ENCODE peak calls at places on chromosomes 4 and X, in six cellular contexts. One of them, this sample, is unnamed. For H3K4me1, the result is how much of the 10 kb centered on the place peaks cover.

GRCh38 chr4:8907596-8908205 is 36.1 kb upstream of the HMX1 start:
- DNase-seq in trophoblast cell: no peak
- DNase-seq in NT2/D1: no peak
- DNase-seq in PC-3: no peak
- DNase-seq in HCT116: no peak
- DNase-seq in K562: no peak
- DNase-seq in this sample: no peak

GRCh38 chrX:16882188-16882587 is 12.0 kb upstream of the RBBP7 start:
- DNase-seq in HCT116: no peak
- DNase-seq in trophoblast cell: peak
- DNase-seq in PC-3: peak
- DNase-seq in NT2/D1: no peak
- DNase-seq in K562: no peak
- DNase-seq in this sample: peak

GRCh38 chr4:109046549-109047171 is 255.8 kb downstream of the COL25A1 start:
- DNase-seq in PC-3: no peak
- DNase-seq in K562: no peak
- DNase-seq in NT2/D1: no peak
- DNase-seq in trophoblast cell: no peak
- DNase-seq in HCT116: no peak
- DNase-seq in this sample: peak

GRCh38 chrX:148380614-148381561 is 119.5 kb upstream of the AFF2 start:
- DNase-seq in trophoblast cell: peak
- DNase-seq in NT2/D1: no peak
- DNase-seq in PC-3: no peak
- DNase-seq in HCT116: no peak
- DNase-seq in K562: no peak
- DNase-seq in this sample: no peak

GRCh38 chr4:139783761-139784484 is 118.3 kb downstream of the MGST2 start:
- DNase-seq in PC-3: no peak
- DNase-seq in K562: no peak
- DNase-seq in trophoblast cell: peak
- DNase-seq in NT2/D1: no peak
- DNase-seq in HCT116: no peak
- DNase-seq in this sample: no peak

GRCh38 chr4:126915999-126916625 is 716.6 kb upstream of the INTU start:
- DNase-seq in HCT116: no peak
- DNase-seq in PC-3: no peak
- DNase-seq in trophoblast cell: no peak
- DNase-seq in K562: no peak
- DNase-seq in NT2/D1: no peak
- DNase-seq in this sample: peak

GRCh38 chrX:45602151-45602550 is 401.5 kb upstream of the DIPK2B start:
- DNase-seq in K562: no peak
- DNase-seq in HCT116: no peak
- DNase-seq in trophoblast cell: no peak
- DNase-seq in PC-3: no peak
- DNase-seq in NT2/D1: no peak
- DNase-seq in this sample: peak

GRCh38 chrX:8873102-8873501 is 71.9 kb upstream of the FAM9A start:
- DNase-seq in trophoblast cell: no peak
- DNase-seq in NT2/D1: no peak
- DNase-seq in PC-3: no peak
- DNase-seq in HCT116: no peak
- DNase-seq in K562: no peak
- DNase-seq in this sample: no peak

GRCh38 chrX:47145408-47146120 is 543 bp downstream of the RBM10 start:
- DNase-seq in NT2/D1: no peak
- DNase-seq in HCT116: no peak
- DNase-seq in trophoblast cell: no peak
- DNase-seq in PC-3: no peak
- DNase-seq in K562: peak
- DNase-seq in this sample: peak

GRCh38 chr4:32519060-32519459 is 1798.9 kb downstream of the PCDH7 start:
- DNase-seq in K562: no peak
- DNase-seq in HCT116: no peak
- DNase-seq in trophoblast cell: peak
- DNase-seq in NT2/D1: no peak
- DNase-seq in PC-3: no peak
- DNase-seq in this sample: peak

GRCh38 chr4:88953400-88953799 is 103.6 kb downstream of the FAM13A start:
- DNase-seq in NT2/D1: no peak
- DNase-seq in PC-3: no peak
- DNase-seq in K562: no peak
- DNase-seq in trophoblast cell: no peak
- DNase-seq in HCT116: no peak
- DNase-seq in this sample: peak

GRCh38 chr4:122992111-122992510 is 69.7 kb upstream of the NUDT6 start:
- DNase-seq in trophoblast cell: no peak
- DNase-seq in NT2/D1: no peak
- DNase-seq in HCT116: no peak
- DNase-seq in PC-3: peak
- DNase-seq in K562: no peak
- DNase-seq in this sample: no peak

GRCh38 chrX:64205441-64205734 is at the start of gene AMER1:
- DNase-seq in HCT116: no peak
- DNase-seq in NT2/D1: no peak
- DNase-seq in K562: no peak
- DNase-seq in trophoblast cell: peak
- DNase-seq in PC-3: no peak
- DNase-seq in this sample: peak

GRCh38 chrX:134004038-134004437 is 18.6 kb upstream of the GPC3 start:
- DNase-seq in NT2/D1: no peak
- DNase-seq in PC-3: peak
- DNase-seq in trophoblast cell: no peak
- DNase-seq in K562: no peak
- DNase-seq in HCT116: no peak
- DNase-seq in this sample: peak

GRCh38 chr4:183571350-183572076 is 66.7 kb downstream of the ING2 start:
- DNase-seq in PC-3: peak
- DNase-seq in HCT116: no peak
- DNase-seq in trophoblast cell: peak
- DNase-seq in K562: no peak
- DNase-seq in NT2/D1: peak
- DNase-seq in this sample: peak

GRCh38 chrX:155148724-155149537 is 67.3 kb upstream of the VBP1 start:
- DNase-seq in trophoblast cell: no peak
- DNase-seq in HCT116: no peak
- DNase-seq in K562: peak
- DNase-seq in NT2/D1: peak
- DNase-seq in PC-3: peak
- DNase-seq in this sample: peak

GRCh38 chrX:22147942-22148341 is 115.8 kb downstream of the PHEX start:
- DNase-seq in HCT116: no peak
- DNase-seq in PC-3: no peak
- DNase-seq in trophoblast cell: no peak
- DNase-seq in NT2/D1: no peak
- DNase-seq in K562: no peak
- DNase-seq in this sample: no peak

GRCh38 chr4:120921456-120922389 is 803 bp downstream of the PRDM5 start:
- DNase-seq in trophoblast cell: peak
- DNase-seq in PC-3: peak
- DNase-seq in NT2/D1: no peak
- DNase-seq in K562: no peak
- DNase-seq in HCT116: no peak
- DNase-seq in this sample: peak

GRCh38 chr4:186037692-186038658 is 31.0 kb upstream of the TLR3 start:
- DNase-seq in K562: peak
- DNase-seq in NT2/D1: peak
- DNase-seq in trophoblast cell: peak
- DNase-seq in PC-3: peak
- DNase-seq in HCT116: peak
- DNase-seq in this sample: peak

GRCh38 chrX:39065051-39065871 is 264.0 kb downstream of the MID1IP1 start:
- DNase-seq in K562: no peak
- DNase-seq in PC-3: no peak
- DNase-seq in HCT116: no peak
- DNase-seq in trophoblast cell: no peak
- DNase-seq in NT2/D1: peak
- DNase-seq in this sample: no peak

GRCh38 chrX:39063702-39064101 is 262.4 kb downstream of the MID1IP1 start:
- DNase-seq in HCT116: no peak
- DNase-seq in NT2/D1: no peak
- DNase-seq in K562: no peak
- DNase-seq in trophoblast cell: no peak
- DNase-seq in PC-3: no peak
- DNase-seq in this sample: no peak

GRCh38 chrX:39058724-39059123 is 257.5 kb downstream of the MID1IP1 start:
- DNase-seq in K562: no peak
- DNase-seq in PC-3: no peak
- DNase-seq in trophoblast cell: no peak
- DNase-seq in HCT116: no peak
- DNase-seq in NT2/D1: no peak
- DNase-seq in this sample: no peak

GRCh38 chrX:39059866-39060265 is 258.6 kb downstream of the MID1IP1 start:
- DNase-seq in trophoblast cell: no peak
- DNase-seq in PC-3: no peak
- DNase-seq in NT2/D1: no peak
- DNase-seq in HCT116: no peak
- DNase-seq in K562: no peak
- DNase-seq in this sample: no peak

DNA sequence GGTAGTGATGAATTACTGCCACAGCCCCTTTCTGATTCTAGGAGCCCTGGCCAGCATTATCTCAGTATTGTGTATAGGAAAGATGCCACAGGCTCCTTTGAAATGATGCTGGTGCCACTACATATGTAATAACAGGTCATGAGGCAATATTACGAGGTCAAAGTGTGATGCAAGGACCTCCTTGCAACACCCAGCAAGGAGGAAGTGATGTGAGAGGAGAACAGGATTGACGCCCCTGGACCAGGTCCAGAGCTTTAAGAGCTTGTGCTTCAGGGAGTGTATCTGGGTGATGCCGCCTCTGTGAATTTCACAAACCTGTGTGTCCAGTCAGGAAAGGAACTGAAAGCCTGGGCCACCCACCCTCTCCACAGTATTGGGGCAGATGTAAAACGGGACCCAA is 261.8 kb downstream of the MID1IP1 start:
- DNase-seq in K562: no peak
- DNase-seq in trophoblast cell: peak
- DNase-seq in PC-3: peak
- DNase-seq in HCT116: no peak
- DNase-seq in NT2/D1: no peak
- DNase-seq in this sample: no peak
- H3K4me1 ChIP-seq in K562: under half
- H3K4me1 ChIP-seq in trophoblast cell: under half
- H3K4me1 ChIP-seq in PC-3: under half
- H3K4me1 ChIP-seq in HCT116: under half
- H3K4me1 ChIP-seq in NT2/D1: under half
- H3K4me1 ChIP-seq in this sample: under half

GRCh38 chr4:76197971-76198410 is 15.6 kb downstream of the SCARB2 start:
- DNase-seq in K562: no peak
- DNase-seq in trophoblast cell: no peak
- DNase-seq in HCT116: no peak
- DNase-seq in NT2/D1: no peak
- DNase-seq in PC-3: no peak
- DNase-seq in this sample: peak

GRCh38 chr4:76199664-76200211 is 13.9 kb downstream of the SCARB2 start:
- DNase-seq in PC-3: no peak
- DNase-seq in trophoblast cell: no peak
- DNase-seq in NT2/D1: no peak
- DNase-seq in K562: no peak
- DNase-seq in HCT116: no peak
- DNase-seq in this sample: no peak

GRCh38 chr4:76200771-76201224 is 12.8 kb downstream of the SCARB2 start:
- DNase-seq in NT2/D1: no peak
- DNase-seq in HCT116: no peak
- DNase-seq in K562: no peak
- DNase-seq in PC-3: no peak
- DNase-seq in trophoblast cell: peak
- DNase-seq in this sample: no peak

GRCh38 chr4:76197001-76197743 is 16.5 kb downstream of the SCARB2 start:
- DNase-seq in HCT116: no peak
- DNase-seq in PC-3: no peak
- DNase-seq in K562: no peak
- DNase-seq in NT2/D1: no peak
- DNase-seq in trophoblast cell: no peak
- DNase-seq in this sample: peak

DNA sequence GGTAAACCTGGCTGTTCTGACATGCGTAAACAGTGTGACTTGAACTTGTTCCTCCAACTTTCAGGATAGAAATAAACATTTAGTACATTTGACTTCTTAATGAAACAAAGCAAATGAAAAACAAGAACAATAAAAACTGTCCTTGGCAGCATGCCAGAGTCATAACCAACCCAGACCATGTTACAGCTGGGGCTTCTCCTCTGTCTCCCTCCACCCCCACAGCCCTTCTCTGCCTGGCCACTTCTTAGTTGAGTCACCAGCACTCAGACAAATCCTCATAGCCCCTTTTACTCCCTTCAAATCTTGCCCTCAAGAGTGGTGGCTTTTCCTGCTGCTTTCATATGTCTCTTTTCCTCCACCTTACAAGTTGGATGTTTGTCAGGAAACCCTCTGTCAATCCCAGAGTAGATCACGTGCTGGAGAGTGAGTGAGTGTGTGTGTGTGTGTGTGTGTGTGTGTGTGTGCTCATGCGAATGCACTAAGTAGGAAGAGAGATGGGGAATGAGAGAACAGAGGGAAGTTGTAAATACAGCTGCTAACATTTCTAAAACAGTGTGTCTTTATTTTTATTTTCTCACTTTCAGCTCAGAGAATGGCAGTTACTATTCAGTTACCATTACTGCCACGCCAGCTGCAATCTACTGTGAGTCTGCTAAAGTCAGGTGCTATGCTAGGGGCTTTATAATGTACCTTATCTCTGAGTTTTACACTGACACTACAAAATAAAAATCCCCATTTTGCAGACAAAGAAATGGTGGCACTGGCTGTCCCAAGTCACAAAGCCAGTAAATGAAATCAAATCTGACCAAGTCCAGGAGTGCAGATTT is 15.0 kb downstream of the SCARB2 start:
- DNase-seq in K562: peak
- DNase-seq in PC-3: peak
- DNase-seq in trophoblast cell: no peak
- DNase-seq in NT2/D1: no peak
- DNase-seq in HCT116: no peak
- DNase-seq in this sample: peak
- H3K9ac ChIP-seq in K562: no peak
- H3K9ac ChIP-seq in PC-3: no peak
- H3K9ac ChIP-seq in trophoblast cell: no peak
- H3K9ac ChIP-seq in NT2/D1: no peak
- H3K9ac ChIP-seq in HCT116: no peak
- H3K9ac ChIP-seq in this sample: peak

DNA sequence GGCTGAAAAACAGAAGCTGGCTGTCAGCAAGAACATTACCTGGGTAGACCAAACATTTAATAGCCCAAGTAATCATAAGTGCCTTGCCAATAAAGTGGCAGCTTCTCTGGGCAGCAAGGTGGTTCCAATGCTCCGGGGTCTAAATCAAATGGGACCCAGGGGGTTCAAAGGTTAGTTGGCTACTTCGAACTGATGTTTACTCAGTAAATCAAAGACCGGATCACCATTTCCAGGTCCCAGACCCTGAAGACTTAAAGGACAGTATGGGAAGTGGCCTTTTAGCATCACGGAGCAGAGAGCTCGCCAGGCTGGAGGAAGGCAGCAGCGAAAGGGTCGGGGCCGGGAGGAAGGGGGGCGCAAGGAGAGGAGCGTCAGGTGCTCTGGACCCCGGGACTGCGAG is 1.0 kb downstream of the SH3KBP1 start:
- DNase-seq in NT2/D1: no peak
- DNase-seq in HCT116: no peak
- DNase-seq in PC-3: peak
- DNase-seq in trophoblast cell: no peak
- DNase-seq in K562: no peak
- DNase-seq in this sample: no peak
- H3K4me1 ChIP-seq in NT2/D1: under half
- H3K4me1 ChIP-seq in HCT116: under half
- H3K4me1 ChIP-seq in PC-3: under half
- H3K4me1 ChIP-seq in trophoblast cell: under half
- H3K4me1 ChIP-seq in K562: under half
- H3K4me1 ChIP-seq in this sample: under half

GRCh38 chr4:101158507-101158906 is 188.8 kb downstream of the PPP3CA start:
- DNase-seq in HCT116: no peak
- DNase-seq in trophoblast cell: no peak
- DNase-seq in K562: no peak
- DNase-seq in NT2/D1: no peak
- DNase-seq in PC-3: no peak
- DNase-seq in this sample: no peak
- H3K9ac ChIP-seq in HCT116: peak
- H3K9ac ChIP-seq in trophoblast cell: no peak
- H3K9ac ChIP-seq in K562: no peak
- H3K9ac ChIP-seq in NT2/D1: no peak
- H3K9ac ChIP-seq in PC-3: peak
- H3K9ac ChIP-seq in this sample: no peak